ENCODE peak calls at places on chromosomes 3 and 15, in eight cellular contexts. T is PC-3, H is RWPE1, O is GM20000, E is breast epithelium, I is OCI-LY7, K is AG04450, X is nephron progenitor cell. C is an unnamed sample.

GRCh38 chr15:68798695-68799094 is 22.0 kb downstream of the ANP32A start:
- DNase-seq in T (no peak), H (no peak), O (no peak), E (no peak), I (no peak), K (no peak), X (no peak), C (no peak)

GRCh38 chr15:76467136-76467535 is 130.6 kb downstream of the ISL2 start:
- DNase-seq in T (no peak), H (no peak), O (no peak), E (no peak), I (no peak), K (no peak), X (no peak), C (no peak)

GRCh38 chr15:69410290-69410874 is 3.8 kb upstream of the KIF23 start:
- DNase-seq in T (peak), H (peak), O (no peak), E (no peak), I (peak), K (no peak), X (no peak), C (peak)

GRCh38 chr3:12193485-12194165 is 34.9 kb upstream of the TIMP4 start:
- DNase-seq in T (peak), H (peak), O (peak), E (no peak), I (no peak), K (peak), X (no peak), C (peak)

GRCh38 chr3:12120374-12121140 is 38.2 kb downstream of the TIMP4 start:
- DNase-seq in T (no peak), H (no peak), O (no peak), E (no peak), I (peak), K (no peak), X (no peak), C (peak)

GRCh38 chr3:176286456-176287115 is 910.7 kb downstream of the TBL1XR1 start:
- DNase-seq in T (no peak), H (no peak), O (no peak), E (no peak), I (no peak), K (no peak), X (no peak), C (no peak)

GRCh38 chr3:71849674-71850073 is 64.7 kb upstream of the PROK2 start:
- DNase-seq in T (no peak), H (peak), O (no peak), E (no peak), I (no peak), K (no peak), X (no peak), C (no peak)

GRCh38 chr15:96796841-96797240 is 466.3 kb downstream of the NR2F2 start:
- DNase-seq in T (no peak), H (no peak), O (no peak), E (no peak), I (no peak), K (no peak), X (no peak), C (no peak)

GRCh38 chr15:48309740-48310139 is 21.5 kb upstream of the DUT start:
- DNase-seq in T (no peak), H (no peak), O (no peak), E (no peak), I (no peak), K (no peak), X (no peak), C (no peak)

GRCh38 chr15:101269479-101270223 is 7.6 kb downstream of the SELENOS start:
- DNase-seq in T (peak), H (no peak), O (no peak), E (no peak), I (no peak), K (no peak), X (no peak), C (no peak)

DNA sequence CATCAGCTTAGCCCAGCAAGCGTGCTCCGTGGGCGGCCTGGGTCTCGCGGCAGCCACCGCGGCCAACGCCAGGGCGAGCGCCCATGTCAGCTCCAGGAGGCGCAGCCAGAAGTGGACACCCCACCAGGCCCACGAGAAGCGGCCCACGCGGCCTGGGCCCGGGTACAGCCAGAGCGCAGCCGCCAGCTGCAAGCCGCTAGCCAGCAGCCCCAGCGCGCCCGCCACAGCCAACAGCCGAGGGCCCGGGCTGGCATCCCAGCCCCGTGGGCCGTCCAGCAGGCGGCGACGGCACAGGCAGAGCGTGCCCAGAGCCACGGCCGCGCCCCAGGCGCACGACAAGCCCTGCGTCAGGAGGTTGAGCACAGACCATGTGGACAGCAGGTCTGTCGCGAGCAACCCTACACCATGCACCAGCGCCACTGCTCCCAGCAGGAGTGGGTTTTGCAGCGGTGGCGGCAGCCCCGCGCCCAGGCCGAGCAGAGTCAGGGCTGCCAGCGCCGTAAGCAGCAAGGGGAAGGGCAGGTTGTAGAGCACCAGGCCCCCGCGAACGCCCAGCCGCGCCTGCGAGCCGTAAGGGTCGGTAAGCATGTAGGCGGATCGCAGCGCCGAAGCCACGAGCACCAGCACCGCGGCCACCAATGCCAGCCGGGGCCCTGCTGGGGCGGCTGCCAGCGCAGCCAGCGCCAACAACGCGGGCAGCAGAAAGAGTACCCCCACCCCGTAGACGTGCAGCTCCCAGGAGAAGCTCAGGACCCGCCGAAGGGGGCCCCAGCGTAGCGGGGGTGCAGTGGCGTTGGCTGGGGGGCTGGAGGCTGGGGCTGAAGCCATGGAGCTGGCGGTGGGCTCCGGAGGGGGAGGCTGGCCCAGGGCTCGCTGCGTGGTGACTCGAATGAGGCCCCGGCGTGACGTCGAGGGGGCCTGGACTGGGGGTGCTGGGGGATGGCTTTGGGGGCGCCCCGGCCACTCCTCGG is 4.9 kb downstream of the PRRT3 start:
- DNase-seq in T (peak), H (peak), O (peak), E (peak), I (no peak), K (no peak), X (peak), C (no peak)
- TF ChIP-seq CTCF in T (peak), H (peak), O (no peak), E (peak), I (no peak), K (peak), X (no peak), C (no peak)

DNA sequence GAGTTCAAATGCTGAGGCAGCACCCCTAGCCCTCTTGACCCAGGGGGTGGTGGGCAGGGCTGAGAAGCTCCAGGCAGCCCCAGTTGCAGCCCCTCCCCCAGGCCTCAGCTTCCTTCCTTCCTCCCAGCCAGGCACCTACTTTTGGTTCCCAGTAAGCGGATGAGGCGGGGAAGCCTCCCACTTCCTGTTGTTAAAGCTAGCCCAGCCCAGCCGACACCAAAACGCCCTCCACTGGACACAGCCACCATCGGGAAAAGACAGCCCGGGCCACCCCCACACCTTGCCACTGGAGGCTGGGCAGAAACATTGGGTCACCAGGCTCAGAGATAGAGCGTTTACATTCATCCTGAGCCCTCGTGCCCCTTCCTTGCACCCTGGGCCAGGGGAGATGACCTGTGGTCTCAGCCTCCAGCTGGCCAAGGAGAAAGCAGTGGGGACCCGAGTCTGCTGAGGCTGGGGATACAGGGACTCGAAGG is 3.5 kb downstream of the DUSP7 start:
- DNase-seq in T (peak), H (peak), O (peak), E (peak), I (peak), K (peak), X (peak), C (peak)
- TF ChIP-seq CTCF in T (peak), H (peak), O (peak), E (no peak), I (no peak), K (peak), X (no peak), C (no peak)

DNA sequence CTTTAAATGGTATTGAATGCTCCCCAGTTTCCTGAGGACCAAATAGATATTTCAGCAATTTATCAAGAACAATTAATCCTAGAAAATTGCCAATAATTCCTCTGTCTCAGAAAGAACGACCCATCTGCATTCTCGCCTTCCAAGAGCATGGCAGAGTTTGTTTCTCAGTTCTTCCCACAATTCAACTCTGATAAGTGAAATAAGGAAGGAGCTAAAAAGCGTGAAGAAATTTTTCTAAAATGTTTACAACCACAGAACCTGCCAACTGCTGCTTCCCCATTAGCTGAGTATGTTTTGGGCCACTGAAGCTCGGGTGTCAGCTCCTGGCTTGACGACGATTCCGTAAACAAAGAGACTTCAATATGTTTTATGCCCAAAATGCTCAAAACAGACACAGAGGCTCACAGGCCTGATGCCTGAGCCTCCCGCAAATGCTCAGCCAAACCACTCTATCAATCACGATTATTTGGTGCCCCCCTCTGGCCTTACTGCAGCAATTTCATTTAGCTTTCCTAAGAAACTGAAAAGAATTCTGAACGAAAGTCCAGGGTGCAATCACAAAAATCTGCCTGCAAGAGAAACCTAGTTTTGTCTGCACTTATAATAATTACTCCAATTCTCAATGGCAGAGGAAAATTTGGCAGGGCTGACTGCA is 259.2 kb upstream of the CCDC54 start:
- DNase-seq in T (peak), H (peak), O (peak), E (no peak), I (peak), K (peak), X (peak), C (peak)
- TF ChIP-seq CTCF in T (peak), H (peak), O (peak), E (no peak), I (peak), K (peak), X (peak), C (peak)

GRCh38 chr3:36707623-36708409 is 56.5 kb downstream of the DCLK3 start:
- DNase-seq in T (peak), H (peak), O (no peak), E (no peak), I (peak), K (no peak), X (no peak), C (peak)
- TF ChIP-seq CTCF in T (peak), H (no peak), O (no peak), E (no peak), I (peak), K (peak), X (no peak), C (no peak)

DNA sequence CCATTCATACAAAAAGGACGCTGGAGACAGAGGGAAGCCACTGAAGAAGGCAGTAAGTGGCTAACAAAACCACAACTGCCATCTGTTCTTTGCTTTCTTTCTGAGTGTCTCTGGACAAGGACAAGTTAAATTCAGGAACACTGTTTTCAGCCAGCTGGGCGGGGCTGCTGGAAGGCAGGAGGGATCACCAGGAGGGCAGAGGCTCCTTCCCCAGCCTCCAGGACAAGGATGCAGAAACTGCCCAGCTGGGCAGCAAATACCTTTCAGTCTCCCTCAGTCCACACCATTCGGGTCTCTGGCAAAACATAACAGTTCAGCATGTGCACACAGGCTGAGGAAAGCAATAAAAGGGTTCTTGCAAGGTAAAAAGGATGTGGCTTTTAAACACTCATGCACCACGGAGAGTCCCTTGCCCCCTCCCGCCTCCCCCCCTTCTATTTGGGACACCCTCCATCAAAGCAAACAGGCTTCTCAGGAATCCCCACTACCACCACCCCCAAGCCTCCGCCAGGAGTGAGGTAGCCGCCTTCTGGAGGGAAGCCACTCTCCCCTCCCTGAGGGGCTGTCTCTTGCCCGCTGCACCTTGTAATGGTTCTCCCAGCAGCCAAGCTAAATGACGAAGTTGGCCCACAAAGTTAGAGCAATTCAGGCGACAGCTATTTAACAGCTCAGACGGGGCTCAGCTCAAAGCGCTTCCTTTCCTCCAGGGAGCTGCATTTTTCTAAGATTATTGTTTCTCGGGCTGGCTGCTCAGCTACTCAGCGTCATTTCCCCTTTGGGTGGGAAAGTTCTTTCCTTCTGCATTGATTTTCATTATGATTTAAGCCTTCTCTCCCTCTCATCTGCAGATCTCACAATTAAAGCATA is 3.8 kb downstream of the HEG1 start:
- DNase-seq in T (peak), H (peak), O (peak), E (no peak), I (peak), K (no peak), X (peak), C (peak)
- TF ChIP-seq CTCF in T (no peak), H (no peak), O (no peak), E (no peak), I (no peak), K (no peak), X (no peak), C (no peak)

GRCh38 chr15:71591057-71591456 is 219.3 kb upstream of the NR2E3 start:
- DNase-seq in T (peak), H (no peak), O (no peak), E (no peak), I (no peak), K (no peak), X (no peak), C (no peak)
- TF ChIP-seq CTCF in T (peak), H (no peak), O (no peak), E (no peak), I (no peak), K (peak), X (no peak), C (no peak)

GRCh38 chr15:22989576-22990477 is 9.7 kb upstream of the CYFIP1 start:
- DNase-seq in T (peak), H (no peak), O (no peak), E (no peak), I (no peak), K (no peak), X (no peak), C (no peak)
- TF ChIP-seq CTCF in T (peak), H (no peak), O (no peak), E (no peak), I (peak), K (no peak), X (no peak), C (no peak)

C was measured in GM12865.